ENCODE peak calls at places on chromosomes 16 and 17, in seven cellular contexts. One of them, this sample, is unnamed.

GRCh38 chr17:69607162-69607834 is 192.8 kb downstream of the MAP2K6 start:
- DNase-seq in CD8-positive, alpha-beta memory T cell: no peak
- DNase-seq in iPS DF 6.9: peak
- DNase-seq in endothelial cell of umbilical vein: peak
- DNase-seq in cardiac muscle cell: peak
- DNase-seq in pancreas: peak
- DNase-seq in neuronal stem cell: peak
- DNase-seq in this sample: peak

GRCh38 chr16:76583466-76583865 is 306.3 kb downstream of the CNTNAP4 start:
- DNase-seq in CD8-positive, alpha-beta memory T cell: no peak
- DNase-seq in iPS DF 6.9: no peak
- DNase-seq in endothelial cell of umbilical vein: no peak
- DNase-seq in cardiac muscle cell: peak
- DNase-seq in pancreas: no peak
- DNase-seq in neuronal stem cell: no peak
- DNase-seq in this sample: no peak

GRCh38 chr17:63830904-63831491 is 3.5 kb upstream of the FTSJ3 start:
- DNase-seq in CD8-positive, alpha-beta memory T cell: no peak
- DNase-seq in iPS DF 6.9: no peak
- DNase-seq in endothelial cell of umbilical vein: no peak
- DNase-seq in cardiac muscle cell: no peak
- DNase-seq in pancreas: no peak
- DNase-seq in neuronal stem cell: no peak
- DNase-seq in this sample: no peak

GRCh38 chr17:43697937-43698336 is 36.2 kb upstream of the MEOX1 start:
- DNase-seq in CD8-positive, alpha-beta memory T cell: no peak
- DNase-seq in iPS DF 6.9: no peak
- DNase-seq in endothelial cell of umbilical vein: no peak
- DNase-seq in cardiac muscle cell: no peak
- DNase-seq in pancreas: no peak
- DNase-seq in neuronal stem cell: no peak
- DNase-seq in this sample: no peak

GRCh38 chr16:75315907-75316306 is 64.5 kb upstream of the BCAR1 start:
- DNase-seq in CD8-positive, alpha-beta memory T cell: no peak
- DNase-seq in iPS DF 6.9: no peak
- DNase-seq in endothelial cell of umbilical vein: no peak
- DNase-seq in cardiac muscle cell: no peak
- DNase-seq in pancreas: no peak
- DNase-seq in neuronal stem cell: no peak
- DNase-seq in this sample: no peak

GRCh38 chr16:58098207-58099096 is 30.7 kb downstream of the CFAP20 start:
- DNase-seq in CD8-positive, alpha-beta memory T cell: no peak
- DNase-seq in iPS DF 6.9: no peak
- DNase-seq in endothelial cell of umbilical vein: no peak
- DNase-seq in cardiac muscle cell: no peak
- DNase-seq in pancreas: no peak
- DNase-seq in neuronal stem cell: no peak
- DNase-seq in this sample: no peak

GRCh38 chr16:25691519-25692091 is at the start of gene HS3ST4:
- DNase-seq in CD8-positive, alpha-beta memory T cell: no peak
- DNase-seq in iPS DF 6.9: no peak
- DNase-seq in endothelial cell of umbilical vein: no peak
- DNase-seq in cardiac muscle cell: no peak
- DNase-seq in pancreas: no peak
- DNase-seq in neuronal stem cell: peak
- DNase-seq in this sample: no peak

GRCh38 chr16:50551243-50551642 is 3.0 kb downstream of the NKD1 start:
- DNase-seq in CD8-positive, alpha-beta memory T cell: no peak
- DNase-seq in iPS DF 6.9: no peak
- DNase-seq in endothelial cell of umbilical vein: no peak
- DNase-seq in cardiac muscle cell: no peak
- DNase-seq in pancreas: no peak
- DNase-seq in neuronal stem cell: no peak
- DNase-seq in this sample: no peak

GRCh38 chr16:69077251-69077650 is 28.2 kb upstream of the HAS3 start:
- DNase-seq in CD8-positive, alpha-beta memory T cell: no peak
- DNase-seq in iPS DF 6.9: no peak
- DNase-seq in endothelial cell of umbilical vein: no peak
- DNase-seq in cardiac muscle cell: no peak
- DNase-seq in pancreas: no peak
- DNase-seq in neuronal stem cell: no peak
- DNase-seq in this sample: no peak

GRCh38 chr16:29993191-29993902 is 2.1 kb downstream of the HIRIP3 start:
- DNase-seq in CD8-positive, alpha-beta memory T cell: no peak
- DNase-seq in iPS DF 6.9: no peak
- DNase-seq in endothelial cell of umbilical vein: no peak
- DNase-seq in cardiac muscle cell: no peak
- DNase-seq in pancreas: no peak
- DNase-seq in neuronal stem cell: no peak
- DNase-seq in this sample: no peak

GRCh38 chr16:29994613-29995329 is 646 bp downstream of the HIRIP3 start:
- DNase-seq in CD8-positive, alpha-beta memory T cell: no peak
- DNase-seq in iPS DF 6.9: no peak
- DNase-seq in endothelial cell of umbilical vein: peak
- DNase-seq in cardiac muscle cell: peak
- DNase-seq in pancreas: peak
- DNase-seq in neuronal stem cell: no peak
- DNase-seq in this sample: no peak

GRCh38 chr16:29992371-29992967 is 2.9 kb downstream of the HIRIP3 start:
- DNase-seq in CD8-positive, alpha-beta memory T cell: no peak
- DNase-seq in iPS DF 6.9: no peak
- DNase-seq in endothelial cell of umbilical vein: no peak
- DNase-seq in cardiac muscle cell: peak
- DNase-seq in pancreas: no peak
- DNase-seq in neuronal stem cell: no peak
- DNase-seq in this sample: no peak

GRCh38 chr16:29995330-29995910 is at the start of gene HIRIP3:
- DNase-seq in CD8-positive, alpha-beta memory T cell: peak
- DNase-seq in iPS DF 6.9: no peak
- DNase-seq in endothelial cell of umbilical vein: peak
- DNase-seq in cardiac muscle cell: peak
- DNase-seq in pancreas: peak
- DNase-seq in neuronal stem cell: peak
- DNase-seq in this sample: peak

GRCh38 chr16:29993903-29994612 is 1.4 kb downstream of the HIRIP3 start:
- DNase-seq in CD8-positive, alpha-beta memory T cell: no peak
- DNase-seq in iPS DF 6.9: no peak
- DNase-seq in endothelial cell of umbilical vein: no peak
- DNase-seq in cardiac muscle cell: no peak
- DNase-seq in pancreas: no peak
- DNase-seq in neuronal stem cell: no peak
- DNase-seq in this sample: no peak
- H3K27ac ChIP-seq in CD8-positive, alpha-beta memory T cell: no peak
- H3K27ac ChIP-seq in iPS DF 6.9: no peak
- H3K27ac ChIP-seq in endothelial cell of umbilical vein: no peak
- H3K27ac ChIP-seq in cardiac muscle cell: no peak
- H3K27ac ChIP-seq in pancreas: peak
- H3K27ac ChIP-seq in neuronal stem cell: no peak
- H3K27ac ChIP-seq in this sample: no peak

GRCh38 chr16:59899940-59900339 is 1165.8 kb upstream of the GOT2 start:
- DNase-seq in CD8-positive, alpha-beta memory T cell: no peak
- DNase-seq in iPS DF 6.9: no peak
- DNase-seq in endothelial cell of umbilical vein: no peak
- DNase-seq in cardiac muscle cell: no peak
- DNase-seq in pancreas: no peak
- DNase-seq in neuronal stem cell: no peak
- DNase-seq in this sample: no peak
- H3K27ac ChIP-seq in CD8-positive, alpha-beta memory T cell: no peak
- H3K27ac ChIP-seq in iPS DF 6.9: no peak
- H3K27ac ChIP-seq in endothelial cell of umbilical vein: no peak
- H3K27ac ChIP-seq in cardiac muscle cell: no peak
- H3K27ac ChIP-seq in pancreas: no peak
- H3K27ac ChIP-seq in neuronal stem cell: no peak
- H3K27ac ChIP-seq in this sample: no peak

DNA sequence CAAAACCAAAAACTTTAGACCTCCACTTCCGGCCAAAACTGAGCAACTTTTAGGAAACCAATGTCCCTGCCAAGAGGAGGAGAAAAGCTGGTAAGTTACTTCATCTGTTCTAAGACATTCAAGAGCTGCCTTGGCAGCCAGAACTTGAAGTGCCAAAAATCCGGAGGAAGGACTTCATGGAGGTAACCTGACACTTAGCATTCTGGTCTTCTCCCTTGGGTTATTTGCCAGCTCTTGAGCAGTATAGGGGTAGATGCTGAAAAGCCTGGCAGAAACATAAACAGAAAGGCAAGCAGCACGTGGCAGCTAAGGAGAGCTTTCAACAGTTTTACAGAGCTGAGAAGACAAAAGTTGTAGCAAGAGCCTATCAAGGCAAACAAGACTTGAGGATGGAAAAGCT is 53.2 kb downstream of the CDYL2 start:
- DNase-seq in CD8-positive, alpha-beta memory T cell: no peak
- DNase-seq in iPS DF 6.9: no peak
- DNase-seq in endothelial cell of umbilical vein: peak
- DNase-seq in cardiac muscle cell: peak
- DNase-seq in pancreas: no peak
- DNase-seq in neuronal stem cell: no peak
- DNase-seq in this sample: no peak
- H3K27ac ChIP-seq in CD8-positive, alpha-beta memory T cell: no peak
- H3K27ac ChIP-seq in iPS DF 6.9: no peak
- H3K27ac ChIP-seq in endothelial cell of umbilical vein: no peak
- H3K27ac ChIP-seq in cardiac muscle cell: no peak
- H3K27ac ChIP-seq in pancreas: no peak
- H3K27ac ChIP-seq in neuronal stem cell: no peak
- H3K27ac ChIP-seq in this sample: no peak

DNA sequence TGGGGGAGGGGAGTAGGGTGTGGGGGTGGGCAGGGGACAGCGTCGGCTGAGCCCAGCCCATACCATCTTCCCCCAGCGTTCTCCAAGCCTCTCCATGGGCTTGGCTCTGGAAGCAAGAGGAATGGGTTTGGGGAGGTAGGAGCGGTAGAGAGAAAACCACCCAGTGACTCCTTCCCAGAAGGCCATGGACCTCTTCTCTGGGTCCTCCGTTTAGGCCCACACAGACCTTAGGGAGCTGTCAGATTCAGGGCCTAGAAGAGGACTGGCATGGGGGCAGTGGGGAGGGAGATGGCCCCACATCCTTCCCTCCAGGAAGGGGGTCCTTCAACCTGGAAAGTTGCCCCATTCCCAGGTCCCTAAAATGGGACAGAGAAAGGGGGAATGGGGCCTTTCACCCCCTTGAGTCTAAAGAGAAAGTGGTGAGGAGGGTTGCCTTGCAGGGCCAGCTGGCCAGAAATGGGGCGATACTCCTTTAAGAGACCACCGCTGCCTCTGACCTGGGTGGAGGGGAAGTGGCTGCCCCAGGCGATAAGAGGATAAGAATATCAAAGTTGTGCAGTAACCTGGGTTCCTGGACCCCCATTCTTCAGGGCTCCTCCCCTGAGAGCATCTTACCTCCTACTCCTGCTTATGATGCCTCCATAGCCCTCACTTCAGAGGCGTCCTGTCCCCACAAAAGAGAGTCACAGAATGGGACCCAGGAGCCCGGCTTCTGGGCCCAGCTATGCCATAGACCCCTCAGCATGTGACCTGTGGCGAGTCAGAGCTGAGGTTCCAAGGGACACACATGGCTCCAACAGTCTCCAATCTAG is 5.0 kb upstream of the TSPOAP1 start:
- DNase-seq in CD8-positive, alpha-beta memory T cell: no peak
- DNase-seq in iPS DF 6.9: no peak
- DNase-seq in endothelial cell of umbilical vein: no peak
- DNase-seq in cardiac muscle cell: no peak
- DNase-seq in pancreas: no peak
- DNase-seq in neuronal stem cell: no peak
- DNase-seq in this sample: no peak
- H3K27ac ChIP-seq in CD8-positive, alpha-beta memory T cell: peak
- H3K27ac ChIP-seq in iPS DF 6.9: no peak
- H3K27ac ChIP-seq in endothelial cell of umbilical vein: no peak
- H3K27ac ChIP-seq in cardiac muscle cell: no peak
- H3K27ac ChIP-seq in pancreas: no peak
- H3K27ac ChIP-seq in neuronal stem cell: no peak
- H3K27ac ChIP-seq in this sample: no peak

GRCh38 chr17:35068249-35068648 is 4.7 kb upstream of the RFFL start:
- DNase-seq in CD8-positive, alpha-beta memory T cell: no peak
- DNase-seq in iPS DF 6.9: no peak
- DNase-seq in endothelial cell of umbilical vein: no peak
- DNase-seq in cardiac muscle cell: no peak
- DNase-seq in pancreas: no peak
- DNase-seq in neuronal stem cell: no peak
- DNase-seq in this sample: no peak
- H3K27ac ChIP-seq in CD8-positive, alpha-beta memory T cell: no peak
- H3K27ac ChIP-seq in iPS DF 6.9: no peak
- H3K27ac ChIP-seq in endothelial cell of umbilical vein: no peak
- H3K27ac ChIP-seq in cardiac muscle cell: no peak
- H3K27ac ChIP-seq in pancreas: no peak
- H3K27ac ChIP-seq in neuronal stem cell: no peak
- H3K27ac ChIP-seq in this sample: no peak

GRCh38 chr17:27209316-27209715 is 84.6 kb upstream of the WSB1 start:
- DNase-seq in CD8-positive, alpha-beta memory T cell: no peak
- DNase-seq in iPS DF 6.9: no peak
- DNase-seq in endothelial cell of umbilical vein: no peak
- DNase-seq in cardiac muscle cell: no peak
- DNase-seq in pancreas: no peak
- DNase-seq in neuronal stem cell: no peak
- DNase-seq in this sample: no peak

GRCh38 chr17:27206447-27206846 is 87.5 kb upstream of the WSB1 start:
- DNase-seq in CD8-positive, alpha-beta memory T cell: no peak
- DNase-seq in iPS DF 6.9: no peak
- DNase-seq in endothelial cell of umbilical vein: no peak
- DNase-seq in cardiac muscle cell: no peak
- DNase-seq in pancreas: no peak
- DNase-seq in neuronal stem cell: no peak
- DNase-seq in this sample: no peak

GRCh38 chr17:27203241-27203640 is 90.7 kb upstream of the WSB1 start:
- DNase-seq in CD8-positive, alpha-beta memory T cell: no peak
- DNase-seq in iPS DF 6.9: no peak
- DNase-seq in endothelial cell of umbilical vein: no peak
- DNase-seq in cardiac muscle cell: no peak
- DNase-seq in pancreas: no peak
- DNase-seq in neuronal stem cell: no peak
- DNase-seq in this sample: no peak

DNA sequence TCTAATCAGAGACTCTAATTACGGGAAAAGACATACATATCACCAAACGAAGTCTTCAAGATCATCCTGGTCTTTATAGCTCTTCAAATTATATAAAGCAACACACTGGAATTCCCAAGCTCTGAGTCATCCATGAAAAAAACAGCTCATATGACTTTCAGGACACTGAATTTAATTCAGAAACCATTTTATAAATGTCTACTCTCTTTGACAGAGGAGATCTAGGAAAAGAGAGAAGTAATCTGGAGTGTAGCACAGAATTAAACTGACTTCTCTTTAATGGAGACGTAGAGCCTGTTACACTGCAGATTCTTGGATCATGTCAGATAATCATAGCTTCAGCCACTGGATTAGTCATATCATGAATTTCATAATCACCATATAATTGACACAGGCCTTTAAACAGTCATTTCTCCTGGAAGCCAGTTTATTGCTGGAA is 86.8 kb upstream of the WSB1 start:
- DNase-seq in CD8-positive, alpha-beta memory T cell: no peak
- DNase-seq in iPS DF 6.9: no peak
- DNase-seq in endothelial cell of umbilical vein: peak
- DNase-seq in cardiac muscle cell: peak
- DNase-seq in pancreas: no peak
- DNase-seq in neuronal stem cell: no peak
- DNase-seq in this sample: no peak
- H3K27ac ChIP-seq in CD8-positive, alpha-beta memory T cell: no peak
- H3K27ac ChIP-seq in iPS DF 6.9: no peak
- H3K27ac ChIP-seq in endothelial cell of umbilical vein: peak
- H3K27ac ChIP-seq in cardiac muscle cell: no peak
- H3K27ac ChIP-seq in pancreas: no peak
- H3K27ac ChIP-seq in neuronal stem cell: no peak
- H3K27ac ChIP-seq in this sample: no peak

This sample was measured in gastrocnemius medialis.